ENCODE peak calls at places on chromosome 7, in six cellular contexts. M is iPS-NIHi11, H is posterior vena cava, Z is posterior cingulate gyrus, J is SW 1271, G is heart left ventricle. W is an unnamed sample.

GRCh38 chr7:94969434-94970084 is 62.2 kb downstream of the PPP1R9A start:
- DNase-seq in M (no peak), Z (no peak), G (no peak), J (no peak), H (no peak), W (no peak)

GRCh38 chr7:38232475-38233366 is 40.7 kb downstream of the TARP start:
- DNase-seq in J (no peak), H (peak; percentile 77), G (no peak), M (no peak), Z (no peak), W (peak; percentile 31)

GRCh38 chr7:117837841-117838240 is 35.4 kb downstream of the CTTNBP2 start:
- DNase-seq in G (no peak), Z (no peak), J (no peak), H (no peak), M (no peak), W (no peak)

GRCh38 chr7:2047272-2047581 is 185.5 kb downstream of the MAD1L1 start:
- DNase-seq in G (no peak), Z (no peak), M (no peak), H (no peak), J (no peak), W (no peak)

GRCh38 chr7:118184392-118184899 is 482 bp downstream of the LSM8 start:
- DNase-seq in H (no peak), J (no peak), G (no peak), M (no peak), Z (no peak), W (no peak)

GRCh38 chr7:84950836-84951235 is 236.0 kb downstream of the SEMA3D start:
- DNase-seq in Z (no peak), M (no peak), H (no peak), G (no peak), J (no peak), W (no peak)

GRCh38 chr7:86477343-86477742 is 166.4 kb upstream of the GRM3 start:
- DNase-seq in J (no peak), M (no peak), Z (no peak), G (no peak), H (no peak), W (no peak)

GRCh38 chr7:27516415-27516814 is 146.3 kb downstream of the HIBADH start:
- DNase-seq in Z (no peak), J (no peak), H (no peak), G (no peak), M (no peak), W (no peak)

GRCh38 chr7:65216469-65216868 is 157.2 kb upstream of the ZNF92 start:
- DNase-seq in Z (peak; percentile 25), J (no peak), M (peak; percentile 62), H (no peak), G (peak; percentile 48), W (peak; percentile 42)

GRCh38 chr7:91913612-91914011 is 27.1 kb upstream of the AKAP9 start:
- DNase-seq in H (no peak), J (no peak), Z (no peak), M (no peak), G (no peak), W (no peak)

GRCh38 chr7:85213500-85213899 is 26.6 kb upstream of the SEMA3D start:
- DNase-seq in Z (no peak), G (no peak), M (no peak), H (no peak), J (no peak), W (no peak)

GRCh38 chr7:140235114-140235513 is 58.3 kb upstream of the KDM7A start:
- DNase-seq in Z (no peak), M (no peak), H (peak; percentile 20), G (no peak), J (no peak), W (no peak)

GRCh38 chr7:1176891-1177373 is 16.9 kb upstream of the ZFAND2A start:
- DNase-seq in G (peak; percentile 45), H (peak; percentile 93), M (peak; percentile 78), Z (peak; percentile 53), J (peak; percentile 57), W (peak; percentile 74)

GRCh38 chr7:7966141-7966734 is 2.4 kb upstream of the GLCCI1 start:
- DNase-seq in Z (no peak), H (no peak), J (no peak), M (no peak), G (no peak), W (no peak)

GRCh38 chr7:130219871-130220270 is 12.2 kb downstream of the SSMEM1 start:
- DNase-seq in H (no peak), Z (no peak), M (no peak), J (no peak), G (no peak), W (no peak)

GRCh38 chr7:74400420-74401136 is 53.1 kb upstream of the GTF2IRD1 start:
- DNase-seq in J (no peak), G (no peak), H (peak; percentile 74), Z (peak; percentile 10), M (no peak), W (no peak)

GRCh38 chr7:26320878-26321277 is 29.2 kb downstream of the SNX10 start:
- DNase-seq in H (no peak), Z (no peak), M (no peak), G (no peak), J (no peak), W (no peak)

GRCh38 chr7:132084776-132085388 is 491.4 kb downstream of the PLXNA4 start:
- DNase-seq in M (no peak), J (no peak), Z (no peak), G (no peak), H (no peak), W (no peak)

GRCh38 chr7:16083931-16084330 is 337.4 kb downstream of the CRPPA start:
- DNase-seq in G (no peak), H (no peak), M (peak; percentile 17), J (no peak), Z (no peak), W (no peak)

GRCh38 chr7:157689269-157690057 is 352.7 kb downstream of the DNAJB6 start:
- DNase-seq in M (no peak), H (peak; percentile 58), J (no peak), Z (peak; percentile 11), G (no peak), W (no peak)

GRCh38 chr7:46015107-46015868 is 94.2 kb upstream of the IGFBP3 start:
- DNase-seq in M (peak; percentile 55), J (no peak), Z (no peak), G (peak; percentile 85), H (no peak), W (peak; percentile 78)

GRCh38 chr7:1943933-1944618 is 274.0 kb downstream of the ELFN1 start:
- DNase-seq in J (no peak), M (no peak), H (peak; percentile 50), Z (no peak), G (peak; percentile 14), W (peak; percentile 17)

GRCh38 chr7:74223711-74224510 is 14.1 kb downstream of the LAT2 start:
- DNase-seq in G (no peak), M (no peak), Z (no peak), H (no peak), J (no peak), W (peak; percentile 34)

GRCh38 chr7:92289321-92289720 is 43.5 kb downstream of the ANKIB1 start:
- DNase-seq in M (no peak), G (no peak), J (no peak), H (no peak), Z (no peak), W (no peak)

GRCh38 chr7:35792472-35793224 is 8.2 kb upstream of the SEPTIN7 start:
- DNase-seq in G (no peak), H (no peak), Z (no peak), M (no peak), J (no peak), W (no peak)

GRCh38 chr7:127546313-127546712 is 39.1 kb downstream of the GCC1 start:
- DNase-seq in J (no peak), H (no peak), Z (no peak), M (no peak), G (no peak), W (no peak)

GRCh38 chr7:96548664-96549063 is 161.0 kb downstream of the SEM1 start:
- DNase-seq in H (no peak), Z (no peak), M (no peak), G (no peak), J (no peak), W (no peak)

W was measured in left ventricle myocardium superior.